ENCODE peak calls at places on chromosomes 12 and 14, in four cellular contexts. One of them, this sample, is unnamed.

GRCh38 chr12:22282283-22282682 is 52.2 kb downstream of the ST8SIA1 start:
- DNase-seq in mesothelial cell of epicardium: no peak
- DNase-seq in HEK293T: no peak
- DNase-seq in NCI-H2081: no peak
- DNase-seq in this sample: no peak

GRCh38 chr12:74043343-74043742 is 494.3 kb upstream of the ATXN7L3B start:
- DNase-seq in mesothelial cell of epicardium: no peak
- DNase-seq in HEK293T: no peak
- DNase-seq in NCI-H2081: no peak
- DNase-seq in this sample: no peak

GRCh38 chr12:26748741-26749431 is 84.1 kb downstream of the ITPR2 start:
- DNase-seq in NCI-H2081: no peak
- DNase-seq in HEK293T: no peak
- DNase-seq in mesothelial cell of epicardium: no peak
- DNase-seq in this sample: no peak

GRCh38 chr14:59600211-59600945 is 23.8 kb upstream of the CCDC175 start:
- DNase-seq in mesothelial cell of epicardium: no peak
- DNase-seq in HEK293T: no peak
- DNase-seq in NCI-H2081: no peak
- DNase-seq in this sample: no peak

GRCh38 chr12:33828326-33828725 is 194.0 kb upstream of the ALG10 start:
- DNase-seq in NCI-H2081: no peak
- DNase-seq in mesothelial cell of epicardium: no peak
- DNase-seq in HEK293T: no peak
- DNase-seq in this sample: no peak

GRCh38 chr14:100780646-100781355 is 45.1 kb upstream of the MEG3 start:
- DNase-seq in NCI-H2081: no peak
- DNase-seq in mesothelial cell of epicardium: no peak
- DNase-seq in HEK293T: no peak
- DNase-seq in this sample: no peak

GRCh38 chr14:59699422-59699821 is 122.8 kb upstream of the CCDC175 start:
- DNase-seq in NCI-H2081: no peak
- DNase-seq in mesothelial cell of epicardium: no peak
- DNase-seq in HEK293T: no peak
- DNase-seq in this sample: no peak

GRCh38 chr14:95340201-95340697 is 20.5 kb upstream of the CLMN start:
- DNase-seq in NCI-H2081: no peak
- DNase-seq in HEK293T: no peak
- DNase-seq in mesothelial cell of epicardium: no peak
- DNase-seq in this sample: no peak

GRCh38 chr14:64510127-64510808 is 5.7 kb downstream of the ZBTB1 start:
- DNase-seq in mesothelial cell of epicardium: no peak
- DNase-seq in HEK293T: no peak
- DNase-seq in NCI-H2081: no peak
- DNase-seq in this sample: no peak

GRCh38 chr14:31843361-31844091 is 233.6 kb upstream of the ARHGAP5 start:
- DNase-seq in HEK293T: no peak
- DNase-seq in NCI-H2081: no peak
- DNase-seq in mesothelial cell of epicardium: no peak
- DNase-seq in this sample: no peak

GRCh38 chr12:69099201-69099837 is 140.1 kb upstream of the CPSF6 start:
- DNase-seq in NCI-H2081: no peak
- DNase-seq in HEK293T: no peak
- DNase-seq in mesothelial cell of epicardium: no peak
- DNase-seq in this sample: no peak

GRCh38 chr12:49891476-49891875 is 12.2 kb downstream of the FAIM2 start:
- DNase-seq in mesothelial cell of epicardium: no peak
- DNase-seq in HEK293T: no peak
- DNase-seq in NCI-H2081: no peak
- DNase-seq in this sample: no peak

GRCh38 chr12:88562846-88563582 is 17.3 kb downstream of the KITLG start:
- DNase-seq in mesothelial cell of epicardium: no peak
- DNase-seq in NCI-H2081: no peak
- DNase-seq in HEK293T: no peak
- DNase-seq in this sample: no peak

GRCh38 chr14:53881161-53881846 is 75.3 kb downstream of the BMP4 start:
- DNase-seq in mesothelial cell of epicardium: no peak
- DNase-seq in NCI-H2081: no peak
- DNase-seq in HEK293T: no peak
- DNase-seq in this sample: no peak

GRCh38 chr12:74871817-74872216 is 334.2 kb downstream of the ATXN7L3B start:
- DNase-seq in HEK293T: no peak
- DNase-seq in mesothelial cell of epicardium: no peak
- DNase-seq in NCI-H2081: no peak
- DNase-seq in this sample: no peak

GRCh38 chr12:98127854-98128253 is 387.5 kb upstream of the TMPO start:
- DNase-seq in mesothelial cell of epicardium: no peak
- DNase-seq in NCI-H2081: no peak
- DNase-seq in HEK293T: no peak
- DNase-seq in this sample: no peak

GRCh38 chr14:72443256-72443655 is 450.6 kb downstream of the DPF3 start:
- DNase-seq in NCI-H2081: no peak
- DNase-seq in HEK293T: no peak
- DNase-seq in mesothelial cell of epicardium: no peak
- DNase-seq in this sample: no peak

GRCh38 chr12:22255097-22255496 is 79.4 kb downstream of the ST8SIA1 start:
- DNase-seq in HEK293T: no peak
- DNase-seq in mesothelial cell of epicardium: no peak
- DNase-seq in NCI-H2081: no peak
- DNase-seq in this sample: no peak

GRCh38 chr12:50734409-50735263 is 29.3 kb upstream of the ATF1 start:
- DNase-seq in HEK293T: peak; percentile 58
- DNase-seq in mesothelial cell of epicardium: no peak
- DNase-seq in NCI-H2081: peak; percentile 35
- DNase-seq in this sample: peak; percentile 5